ENCODE peak calls at places on chromosomes 11 and 22, in ten cellular contexts. T, O, Z, K, L, X, W, F, P and E are unnamed samples.

GRCh38 chr22:48724899-48725298 is 1102.8 kb downstream of the BRD1 start:
- DNase-seq in L (peak), T (no peak), W (no peak), F (peak), O (no peak), X (no peak), Z (peak), P (no peak), K (no peak), E (no peak)

GRCh38 chr11:72716291-72716690 is 35.9 kb downstream of the ARAP1 start:
- DNase-seq in X (no peak), F (no peak), O (peak), T (no peak), L (no peak), P (peak), K (no peak), Z (peak), W (no peak), E (no peak)

GRCh38 chr11:33266418-33267215 is 9.4 kb downstream of the HIPK3 start:
- DNase-seq in F (no peak), L (no peak), P (peak), O (no peak), X (peak), W (no peak), T (peak), K (no peak), Z (no peak), E (peak)

GRCh38 chr11:108199446-108200321 is 22.8 kb downstream of the NPAT start:
- DNase-seq in P (peak), X (peak), K (peak), Z (no peak), W (no peak), T (no peak), L (no peak), F (no peak), O (no peak), E (peak)

GRCh38 chr22:39634530-39635399 is 64.2 kb downstream of the CACNA1I start:
- DNase-seq in K (peak), L (no peak), F (no peak), X (peak), Z (no peak), T (no peak), W (no peak), P (peak), O (no peak), E (peak)

GRCh38 chr11:15793032-15793996 is 563.0 kb downstream of the SOX6 start:
- DNase-seq in P (peak), W (no peak), X (peak), T (no peak), L (no peak), O (no peak), F (no peak), K (peak), Z (no peak), E (peak)

GRCh38 chr11:9905562-9905961 is 241.7 kb downstream of the SWAP70 start:
- DNase-seq in X (no peak), W (no peak), P (no peak), Z (no peak), T (no peak), L (no peak), O (no peak), K (no peak), F (no peak), E (peak)

GRCh38 chr11:84103096-84103495 is 816.9 kb upstream of the CCDC90B start:
- DNase-seq in W (no peak), X (no peak), O (no peak), F (no peak), T (no peak), K (no peak), P (no peak), L (no peak), Z (peak), E (no peak)

DNA sequence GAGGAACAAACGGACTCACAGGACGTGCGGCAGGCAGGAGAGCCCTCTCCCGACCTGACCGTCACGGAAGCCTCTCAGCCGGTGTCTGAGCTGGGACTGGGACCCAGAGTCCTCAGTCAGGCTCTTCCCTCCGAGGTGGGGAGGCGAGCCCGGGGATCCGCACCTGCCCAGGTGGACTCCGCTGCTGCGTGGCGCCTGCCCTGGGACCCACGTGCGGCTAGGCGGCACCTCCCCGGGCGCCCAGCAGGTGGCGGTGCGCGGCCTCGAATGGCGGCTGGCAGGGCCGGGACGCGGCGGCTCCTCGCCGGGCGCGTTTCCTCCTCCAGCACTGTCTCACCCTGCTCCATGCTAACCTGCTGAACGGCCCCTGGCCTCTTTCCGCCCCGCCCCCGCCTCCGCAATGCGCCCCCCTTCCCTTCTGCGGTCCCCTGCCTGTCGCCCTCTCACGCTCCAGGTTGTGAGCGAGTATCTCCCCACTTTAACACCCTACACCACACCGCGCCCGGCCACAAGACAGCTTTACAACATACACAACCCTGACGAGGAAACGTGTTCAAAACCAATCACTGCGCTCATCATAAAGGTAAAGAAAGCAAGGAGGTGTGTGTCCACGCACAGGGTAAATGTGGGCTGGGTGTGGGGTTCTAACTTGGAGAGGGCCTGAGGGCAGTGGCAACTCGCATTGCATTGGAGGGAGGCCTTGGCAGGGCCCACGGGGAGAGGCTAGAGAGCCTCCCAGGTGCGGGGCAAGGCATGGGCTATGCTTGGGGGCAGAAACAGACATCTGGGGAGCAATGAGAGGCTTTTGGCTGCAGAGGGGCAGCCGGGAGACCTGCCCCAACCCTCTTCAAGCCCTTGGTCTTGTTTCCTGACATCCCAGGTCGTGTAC is 25.9 kb upstream of the ATXN10 start:
- DNase-seq in X (peak), P (peak), F (peak), L (peak), O (peak), T (peak), W (peak), K (peak), Z (peak), E (peak)
- TF ChIP-seq CTCF in X (peak), P (peak), F (peak), L (peak), O (peak), T (peak), W (peak), K (peak), Z (peak), E (peak)

DNA sequence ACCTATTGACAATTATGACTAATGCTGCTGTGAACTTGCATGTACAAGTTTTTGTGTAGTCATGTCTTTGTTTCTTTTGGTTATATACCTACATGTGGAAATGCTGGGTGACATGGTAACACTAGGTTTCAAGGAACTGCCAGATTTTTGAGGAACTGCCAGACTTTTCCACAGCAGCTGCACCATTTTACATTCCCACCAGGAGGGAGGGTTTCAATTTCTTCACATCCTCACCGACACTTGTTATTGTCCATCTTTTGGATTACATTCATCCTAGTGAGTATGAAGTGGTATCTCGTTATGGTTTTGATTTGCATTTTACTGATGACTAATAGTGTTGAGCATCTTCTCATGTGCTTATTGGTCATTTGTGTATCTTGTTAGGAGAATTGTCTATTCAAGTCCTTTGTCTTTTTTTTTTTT is 13.3 kb downstream of the CLDN5 start:
- DNase-seq in K (peak), F (no peak), T (no peak), X (no peak), P (no peak), W (no peak), L (no peak), Z (no peak), O (no peak), E (no peak)
- H3K27ac ChIP-seq in K (no peak), F (no peak), T (no peak), X (no peak), P (no peak), W (no peak), L (no peak), Z (no peak), O (no peak), E (no peak)

DNA sequence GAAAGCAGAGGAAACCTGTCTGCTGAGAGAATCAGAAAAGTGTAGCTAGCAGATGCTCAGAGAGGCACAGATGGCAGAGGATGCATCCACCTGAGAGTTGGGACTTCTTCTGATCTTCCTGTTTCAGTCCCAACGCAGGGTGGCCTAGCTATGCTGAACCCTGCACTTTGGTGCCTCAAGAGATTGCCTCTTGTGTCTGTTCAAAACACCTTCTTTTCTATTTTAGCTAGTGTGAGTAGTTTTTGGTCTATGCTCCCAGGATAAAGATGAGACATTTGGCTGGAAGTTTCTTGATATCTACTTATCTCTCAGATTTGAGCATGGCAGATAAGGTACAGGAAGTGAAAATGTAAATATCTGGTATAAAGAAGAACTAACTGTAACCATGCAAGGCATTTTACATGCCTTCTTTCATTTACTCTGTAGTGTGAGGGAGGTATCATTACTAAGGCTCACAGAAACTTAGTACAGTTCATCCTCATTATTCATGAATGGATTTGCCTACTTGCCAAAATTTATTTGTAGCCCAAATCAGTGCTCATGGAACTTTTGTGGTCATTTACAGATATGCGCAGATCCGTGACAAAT is 47.0 kb upstream of the PSMA1 start:
- DNase-seq in F (no peak), W (no peak), Z (no peak), O (no peak), P (no peak), X (no peak), K (no peak), T (no peak), L (no peak), E (no peak)
- TF ChIP-seq CTCF in F (no peak), W (no peak), Z (no peak), O (no peak), P (no peak), X (no peak), K (no peak), T (no peak), L (no peak), E (no peak)

DNA sequence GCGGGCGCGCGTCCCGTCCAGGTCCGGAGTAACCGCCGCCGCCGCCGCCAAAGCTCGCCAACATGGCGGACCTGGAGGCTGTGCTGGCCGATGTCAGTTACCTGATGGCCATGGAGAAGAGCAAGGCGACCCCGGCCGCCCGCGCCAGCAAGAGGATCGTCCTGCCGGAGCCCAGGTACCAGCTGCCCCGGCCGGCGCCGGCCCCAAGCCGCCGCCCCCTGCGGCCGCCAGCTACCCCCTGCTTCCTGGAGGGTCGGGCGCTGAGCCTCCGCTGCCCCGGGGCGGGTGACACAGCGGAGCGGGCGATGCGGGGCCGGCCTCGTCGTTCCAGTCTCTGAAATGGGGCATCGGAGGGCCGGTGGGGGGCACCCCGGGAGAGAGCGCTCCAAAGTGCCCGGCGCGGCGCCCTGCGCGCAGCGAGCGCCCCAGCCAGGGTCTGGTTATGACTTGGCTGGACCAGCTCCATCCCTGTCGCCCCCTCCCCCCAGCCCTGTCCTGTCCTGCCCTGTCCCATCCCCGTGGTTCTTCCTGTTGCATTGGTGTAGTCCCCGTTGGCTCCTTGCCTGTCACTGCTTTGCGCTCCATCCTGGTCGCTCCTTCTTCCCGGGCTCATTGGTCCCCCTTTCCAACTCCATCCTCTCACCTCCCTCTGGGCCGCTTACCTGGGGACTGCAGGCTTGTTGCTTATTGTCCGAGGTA is 653 bp downstream of the GRK3 start:
- DNase-seq in Z (peak), X (peak), W (no peak), P (no peak), F (peak), T (no peak), L (peak), K (no peak), O (peak), E (no peak)
- H3K27ac ChIP-seq in Z (peak), X (no peak), W (peak), P (no peak), F (peak), T (no peak), L (no peak), K (no peak), O (no peak), E (no peak)

GRCh38 chr11:1560011-1560579 is 12.0 kb downstream of the DUSP8 start:
- DNase-seq in T (no peak), L (peak), P (no peak), Z (peak), O (no peak), F (peak), W (no peak), X (no peak), K (no peak), E (no peak)

GRCh38 chr11:1561266-1561665 is 10.8 kb downstream of the DUSP8 start:
- DNase-seq in L (no peak), F (no peak), K (no peak), T (no peak), O (peak), P (no peak), Z (no peak), W (no peak), X (no peak), E (no peak)

GRCh38 chr11:1560618-1561251 is 11.3 kb downstream of the DUSP8 start:
- DNase-seq in L (no peak), X (no peak), T (no peak), Z (peak), O (no peak), K (no peak), F (no peak), P (no peak), W (no peak), E (no peak)

GRCh38 chr11:1557904-1558831 is 13.9 kb downstream of the DUSP8 start:
- DNase-seq in L (peak), P (peak), Z (peak), T (no peak), F (peak), O (no peak), X (peak), K (peak), W (no peak), E (peak)

GRCh38 chr11:1559103-1559951 is 12.7 kb downstream of the DUSP8 start:
- DNase-seq in L (peak), P (peak), Z (peak), F (peak), K (peak), O (peak), W (peak), T (peak), X (peak), E (no peak)
- TF ChIP-seq CTCF in L (no peak), P (no peak), Z (no peak), F (no peak), K (no peak), O (no peak), W (no peak), T (peak), X (no peak), E (no peak)